ENCODE peak calls at places on chromosomes 7 and 10, in eight cellular contexts. W is AG04450; T is ACHN; M is caudate nucleus; Z is T-helper 1 cell; X is stimulated activated CD8-positive, alpha-beta memory T cell treated with anti-CD3 and anti-CD28 coated beads, Interleukin-2, amount 100 ng/mL, for 48 hours; Y is iris pigment epithelial cell; Q is fibroblast of mammary gland. V is an unnamed sample.

GRCh38 chr7:101553018-101553770 is 75.9 kb downstream of the MYL10 start:
- DNase-seq in W (no peak), T (no peak), M (no peak), Z (no peak), X (no peak), Y (no peak), Q (no peak), V (no peak)

GRCh38 chr7:151552352-151553028 is 32.8 kb upstream of the RHEB start:
- DNase-seq in W (no peak), T (no peak), M (no peak), Z (no peak), X (no peak), Y (no peak), Q (no peak), V (no peak)

GRCh38 chr7:30694774-30695721 is 12.8 kb upstream of the CRHR2 start:
- DNase-seq in W (no peak), T (no peak), M (no peak), Z (no peak), X (no peak), Y (no peak), Q (no peak), V (no peak)

GRCh38 chr10:3527869-3528268 is 257.1 kb downstream of the KLF6 start:
- DNase-seq in W (no peak), T (no peak), M (no peak), Z (no peak), X (no peak), Y (no peak), Q (peak), V (no peak)

GRCh38 chr7:128235469-128235868 is 5.6 kb upstream of the LEP start:
- DNase-seq in W (no peak), T (no peak), M (no peak), Z (no peak), X (no peak), Y (no peak), Q (no peak), V (no peak)

GRCh38 chr10:121154846-121155245 is 303.7 kb downstream of the WDR11 start:
- DNase-seq in W (no peak), T (no peak), M (peak), Z (no peak), X (no peak), Y (no peak), Q (no peak), V (no peak)

GRCh38 chr7:32957326-32958045 is at the start of gene FKBP9:
- DNase-seq in W (no peak), T (peak), M (peak), Z (peak), X (peak), Y (peak), Q (peak), V (no peak)

GRCh38 chr10:7667262-7668141 is 736 bp upstream of the ITIH5 start:
- DNase-seq in W (no peak), T (no peak), M (no peak), Z (no peak), X (no peak), Y (no peak), Q (no peak), V (no peak)

GRCh38 chr7:47552631-47553030 is 29.3 kb downstream of the TNS3 start:
- DNase-seq in W (no peak), T (peak), M (no peak), Z (no peak), X (no peak), Y (peak), Q (peak), V (no peak)

GRCh38 chr7:70566659-70567058 is 565.3 kb upstream of the GALNT17 start:
- DNase-seq in W (no peak), T (no peak), M (no peak), Z (no peak), X (no peak), Y (peak), Q (no peak), V (no peak)

GRCh38 chr10:24811906-24812305 is 88.2 kb upstream of the ARHGAP21 start:
- DNase-seq in W (no peak), T (no peak), M (peak), Z (no peak), X (no peak), Y (no peak), Q (no peak), V (no peak)

GRCh38 chr10:95464280-95464679 is 96.9 kb downstream of the SORBS1 start:
- DNase-seq in W (no peak), T (no peak), M (no peak), Z (no peak), X (no peak), Y (no peak), Q (no peak), V (no peak)

GRCh38 chr10:30821269-30821993 is 191.9 kb upstream of the LYZL2 start:
- DNase-seq in W (no peak), T (no peak), M (no peak), Z (no peak), X (no peak), Y (no peak), Q (no peak), V (no peak)

GRCh38 chr7:27111753-27112277 is 9.3 kb upstream of the HOXA2 start:
- DNase-seq in W (no peak), T (no peak), M (no peak), Z (no peak), X (no peak), Y (no peak), Q (no peak), V (no peak)

GRCh38 chr7:121544726-121545125 is 148.6 kb upstream of the FAM3C start:
- DNase-seq in W (peak), T (peak), M (no peak), Z (no peak), X (no peak), Y (peak), Q (peak), V (no peak)

V was measured in NCI-H524 treated with DMSO at 0.1 percent for 48 hours.